ENCODE peak calls at places on chromosome 16, in six cellular contexts. A, M, I, Q, U and Y are unnamed samples.

GRCh38 chr16:22632621-22633020 is 121.9 kb downstream of the NPIPB5 start:
- DNase-seq in Q (no peak), M (no peak), I (no peak), U (no peak), A (no peak), Y (no peak)

GRCh38 chr16:67393111-67393789 is at the start of gene TPPP3:
- DNase-seq in I (peak; percentile 66), M (peak; percentile 68), U (peak; percentile 94), Q (peak; percentile 92), A (peak; percentile 26), Y (no peak)

GRCh38 chr16:88534731-88535141 is 35.5 kb upstream of the ZC3H18 start:
- DNase-seq in A (peak; percentile 23), I (no peak), U (no peak), M (peak; percentile 52), Q (peak; percentile 59), Y (no peak)

GRCh38 chr16:56073508-56073907 is 117.8 kb upstream of the GNAO1 start:
- DNase-seq in M (no peak), I (no peak), A (no peak), Q (no peak), U (no peak), Y (no peak)

GRCh38 chr16:75114946-75115825 is 1.4 kb downstream of the LDHD start:
- DNase-seq in Q (peak; percentile 41), M (no peak), I (no peak), A (no peak), U (no peak), Y (no peak)

GRCh38 chr16:56298948-56299602 is 107.8 kb downstream of the GNAO1 start:
- DNase-seq in A (no peak), U (no peak), I (no peak), Q (peak; percentile 66), M (no peak), Y (no peak)

GRCh38 chr16:9344508-9344907 is 253.1 kb downstream of the HAPSTR1 start:
- DNase-seq in Q (no peak), M (no peak), U (no peak), I (no peak), A (no peak), Y (no peak)

GRCh38 chr16:71214771-71215381 is 15.6 kb downstream of the HYDIN start:
- DNase-seq in I (peak; percentile 3), U (no peak), M (no peak), Q (no peak), A (no peak), Y (no peak)

GRCh38 chr16:72995151-72995881 is 52.6 kb downstream of the ZFHX3 start:
- DNase-seq in U (peak; percentile 62), Q (no peak), I (no peak), A (no peak), M (peak; percentile 31), Y (peak; percentile 14)

GRCh38 chr16:15993946-15994665 is 44.7 kb downstream of the ABCC1 start:
- DNase-seq in I (peak; percentile 97), U (no peak), M (no peak), Q (peak; percentile 69), A (no peak), Y (no peak)

GRCh38 chr16:57826706-57827625 is 24.7 kb upstream of the KIFC3 start:
- DNase-seq in A (no peak), M (no peak), Q (no peak), I (no peak), U (no peak), Y (no peak)

GRCh38 chr16:87474566-87474996 is 18.2 kb downstream of the ZCCHC14 start:
- DNase-seq in M (no peak), U (no peak), A (no peak), I (no peak), Q (no peak), Y (no peak)

GRCh38 chr16:24189941-24190340 is 66.2 kb upstream of the CACNG3 start:
- DNase-seq in I (no peak), Q (no peak), A (no peak), U (no peak), M (no peak), Y (no peak)

GRCh38 chr16:6642271-6642670 is 690.4 kb upstream of the RBFOX1 start:
- DNase-seq in Q (no peak), U (no peak), M (no peak), I (no peak), A (no peak), Y (no peak)

GRCh38 chr16:85168732-85169256 is 56.5 kb upstream of the CIBAR2 start:
- DNase-seq in Q (peak; percentile 70), M (peak; percentile 15), U (peak; percentile 80), I (peak; percentile 55), A (no peak), Y (no peak)

GRCh38 chr16:81987706-81988105 is 23.6 kb downstream of the SDR42E1 start:
- DNase-seq in U (no peak), A (no peak), Q (no peak), M (no peak), I (no peak), Y (no peak)

GRCh38 chr16:35752012-35752772 is 2292.8 kb downstream of the TP53TG3F start:
- DNase-seq in Q (no peak), A (no peak), I (no peak), U (no peak), M (no peak), Y (no peak)

GRCh38 chr16:57689772-57690558 is 4.6 kb upstream of the DRC7 start:
- DNase-seq in Q (peak; percentile 27), U (no peak), I (peak; percentile 4), M (peak; percentile 52), A (peak; percentile 25), Y (peak; percentile 92)

GRCh38 chr16:89324056-89325010 is 106.8 kb downstream of the ZNF778 start:
- DNase-seq in U (no peak), A (no peak), M (peak; percentile 73), I (peak; percentile 79), Q (peak; percentile 42), Y (no peak)